ENCODE peak calls at places on chromosome 1, in nine cellular contexts. Z is GDM1, K is T-helper 9 cell, J is GM12864, S is H7, F is A549, Q is BE2C, R is activated T-helper 1 cell treated with Interleukin-2 at 50 U/mL for 16 hours, P is lung. I is an unnamed sample.

GRCh38 chr1:18556364-18556763 is 74.3 kb upstream of the PAX7 start:
- DNase-seq in F (peak), Z (no peak), J (no peak), K (no peak), Q (no peak), S (peak), R (no peak), P (no peak), I (no peak)

GRCh38 chr1:18950415-18951026 is 6.0 kb downstream of the IFFO2 start:
- DNase-seq in Z (no peak), J (no peak), F (no peak), K (no peak), S (peak), Q (no peak), P (no peak), R (no peak), I (no peak)

GRCh38 chr1:161127649-161128048 is 4.8 kb downstream of the DEDD start:
- DNase-seq in J (no peak), Q (no peak), K (no peak), Z (no peak), F (no peak), S (no peak), P (no peak), R (no peak), I (no peak)

GRCh38 chr1:206953126-206953525 is 6.9 kb upstream of the PIGR start:
- DNase-seq in Q (no peak), Z (no peak), R (no peak), J (no peak), F (no peak), S (no peak), P (peak), K (no peak), I (no peak)

GRCh38 chr1:180136968-180137356 is 17.7 kb upstream of the QSOX1 start:
- DNase-seq in P (no peak), Z (no peak), F (no peak), Q (no peak), J (no peak), K (no peak), S (no peak), R (no peak), I (no peak)

GRCh38 chr1:64875606-64876005 is 90.7 kb downstream of the JAK1 start:
- DNase-seq in Z (no peak), K (no peak), R (no peak), P (no peak), F (no peak), J (no peak), Q (no peak), S (no peak), I (no peak)

GRCh38 chr1:87045757-87046422 is 131.5 kb downstream of the HS2ST1 start:
- DNase-seq in S (no peak), Z (no peak), J (no peak), P (no peak), R (no peak), Q (no peak), F (no peak), K (peak), I (no peak)

GRCh38 chr1:8875216-8875861 is 3.1 kb downstream of the ENO1 start:
- DNase-seq in K (no peak), P (no peak), Q (no peak), Z (no peak), F (no peak), S (no peak), J (no peak), R (no peak), I (no peak)

GRCh38 chr1:175191654-175192053 is 922 bp downstream of the KIAA0040 start:
- DNase-seq in J (no peak), Z (no peak), S (peak), R (no peak), Q (no peak), P (no peak), F (no peak), K (no peak), I (no peak)

GRCh38 chr1:17877896-17878295 is 122.8 kb downstream of the ACTL8 start:
- DNase-seq in R (no peak), Q (no peak), Z (no peak), K (no peak), S (no peak), P (no peak), J (no peak), F (no peak), I (peak)

GRCh38 chr1:56535949-56536348 is 43.4 kb downstream of the PLPP3 start:
- DNase-seq in R (no peak), K (no peak), J (no peak), P (no peak), F (no peak), Q (no peak), S (no peak), Z (no peak), I (no peak)

GRCh38 chr1:160576430-160576829 is 2.9 kb downstream of the CD84 start:
- DNase-seq in Q (no peak), S (no peak), F (no peak), P (no peak), R (no peak), K (no peak), J (no peak), Z (no peak), I (no peak)

GRCh38 chr1:81155131-81155530 is 645.6 kb upstream of the ADGRL2 start:
- DNase-seq in K (no peak), S (no peak), Z (no peak), R (no peak), F (no peak), P (no peak), Q (no peak), J (no peak), I (no peak)

GRCh38 chr1:60984066-60984799 is 98.1 kb upstream of the NFIA start:
- DNase-seq in J (no peak), R (no peak), Q (no peak), S (no peak), P (no peak), F (no peak), Z (no peak), K (no peak), I (peak)

GRCh38 chr1:20405893-20406604 is 80.0 kb downstream of the CAMK2N1 start:
- DNase-seq in P (no peak), S (peak), R (no peak), F (no peak), Q (no peak), J (no peak), K (no peak), Z (no peak), I (no peak)

GRCh38 chr1:41019353-41019745 is 2.2 kb downstream of the SLFNL1 start:
- DNase-seq in J (no peak), R (no peak), P (no peak), F (no peak), Z (no peak), Q (no peak), S (no peak), K (no peak), I (no peak)

GRCh38 chr1:96445296-96445695 is 276.3 kb upstream of the PTBP2 start:
- DNase-seq in K (no peak), J (no peak), F (no peak), S (no peak), Q (no peak), Z (no peak), R (no peak), P (no peak), I (no peak)

GRCh38 chr1:220655509-220655908 is 34.7 kb upstream of the C1orf115 start:
- DNase-seq in F (no peak), Z (no peak), S (no peak), R (no peak), P (no peak), J (peak), Q (no peak), K (no peak), I (no peak)

GRCh38 chr1:40610156-40610555 is 55.3 kb downstream of the RIMS3 start:
- DNase-seq in F (no peak), J (no peak), P (no peak), R (no peak), S (no peak), Q (no peak), K (no peak), Z (no peak), I (no peak)

GRCh38 chr1:47663286-47663685 is 225.4 kb downstream of the FOXD2 start:
- DNase-seq in F (no peak), P (no peak), K (no peak), J (no peak), Q (no peak), Z (no peak), R (no peak), S (no peak), I (no peak)

GRCh38 chr1:107874221-107874620 is 90.8 kb downstream of the VAV3 start:
- DNase-seq in K (no peak), S (no peak), J (no peak), P (no peak), R (no peak), Z (no peak), Q (no peak), F (no peak), I (no peak)

GRCh38 chr1:4786061-4786460 is 131.7 kb downstream of the AJAP1 start:
- DNase-seq in F (no peak), P (no peak), Z (no peak), K (no peak), Q (no peak), J (no peak), S (no peak), R (no peak), I (no peak)

GRCh38 chr1:165354739-165355138 is 1.8 kb downstream of the LMX1A start:
- DNase-seq in S (peak), J (no peak), Q (no peak), R (no peak), P (no peak), K (no peak), Z (no peak), F (no peak), I (no peak)

GRCh38 chr1:41540886-41541591 is 56.6 kb upstream of the EDN2 start:
- DNase-seq in R (no peak), S (no peak), P (no peak), J (no peak), Q (no peak), K (no peak), Z (no peak), F (no peak), I (peak)

GRCh38 chr1:6971048-6971447 is 185.8 kb downstream of the CAMTA1 start:
- DNase-seq in Q (no peak), Z (no peak), J (no peak), F (no peak), S (peak), R (no peak), K (no peak), P (no peak), I (no peak)

GRCh38 chr1:46488343-46489168 is 1.1 kb upstream of the DMBX1 start:
- DNase-seq in P (no peak), Z (no peak), R (no peak), K (no peak), J (no peak), Q (no peak), F (no peak), S (peak), I (no peak)

GRCh38 chr1:156616463-156616862 is 2.8 kb upstream of the HAPLN2 start:
- DNase-seq in F (no peak), S (no peak), R (no peak), Z (no peak), Q (peak), P (no peak), K (no peak), J (no peak), I (no peak)

GRCh38 chr1:206754011-206754410 is 16.6 kb upstream of the IL19 start:
- DNase-seq in P (no peak), R (no peak), K (no peak), Z (no peak), Q (no peak), J (no peak), F (no peak), S (no peak), I (no peak)

GRCh38 chr1:107267489-107267888 is 126.7 kb downstream of the NTNG1 start:
- DNase-seq in R (no peak), Q (no peak), J (no peak), S (no peak), F (no peak), Z (no peak), K (no peak), P (no peak), I (no peak)

GRCh38 chr1:89843279-89844121 is 22.7 kb downstream of the LRRC8D start:
- DNase-seq in R (peak), P (peak), Q (peak), F (peak), S (peak), J (peak), K (peak), Z (peak), I (peak)

GRCh38 chr1:150813028-150813707 is 5.1 kb upstream of the CTSK start:
- DNase-seq in P (peak), Q (peak), K (no peak), Z (peak), S (peak), F (peak), R (no peak), J (no peak), I (peak)

GRCh38 chr1:50139339-50139738 is 30.6 kb downstream of the ELAVL4 start:
- DNase-seq in P (no peak), S (no peak), J (no peak), R (no peak), Z (no peak), Q (no peak), K (no peak), F (no peak), I (no peak)

GRCh38 chr1:42010381-42010780 is 91.7 kb upstream of the HIVEP3 start:
- DNase-seq in J (no peak), P (no peak), R (no peak), Z (no peak), S (no peak), Q (no peak), F (no peak), K (no peak), I (no peak)

GRCh38 chr1:211675230-211676105 is at the start of gene NEK2:
- DNase-seq in S (peak), F (peak), J (peak), K (peak), P (peak), R (peak), Z (peak), Q (peak), I (peak)

GRCh38 chr1:20486457-20487235 is 636 bp upstream of the CAMK2N1 start:
- DNase-seq in Q (peak), F (peak), Z (no peak), K (no peak), R (no peak), S (peak), J (no peak), P (no peak), I (no peak)

GRCh38 chr1:226222686-226223085 is 778 bp upstream of the MIXL1 start:
- DNase-seq in R (no peak), Z (no peak), J (no peak), S (no peak), P (no peak), K (no peak), F (no peak), Q (no peak), I (no peak)

GRCh38 chr1:154639876-154640275 is 31.9 kb upstream of the ADAR start:
- DNase-seq in F (no peak), J (no peak), Q (no peak), S (no peak), R (no peak), Z (no peak), P (no peak), K (no peak), I (no peak)

GRCh38 chr1:58035523-58035922 is 511.0 kb downstream of the OMA1 start:
- DNase-seq in P (no peak), R (no peak), S (no peak), Z (no peak), J (no peak), Q (no peak), K (no peak), F (no peak), I (no peak)

GRCh38 chr1:64133036-64133435 is 70.4 kb upstream of the UBE2U start:
- DNase-seq in J (no peak), Z (no peak), P (no peak), K (no peak), R (no peak), F (peak), S (no peak), Q (no peak), I (no peak)